ENCODE peak calls at places on chromosomes 4 and X, in seven cellular contexts. J, V, T, S, H, O and G are unnamed samples.

GRCh38 chr4:4930677-4931076 is 71.2 kb downstream of the MSX1 start:
- DNase-seq in J (no peak), V (no peak), T (no peak), S (no peak), H (no peak), O (no peak), G (no peak)

GRCh38 chr4:85499573-85499972 is 24.6 kb downstream of the ARHGAP24 start:
- DNase-seq in J (no peak), V (no peak), T (no peak), S (no peak), H (no peak), O (no peak), G (no peak)

GRCh38 chr4:153728151-153728550 is 31.7 kb downstream of the RNF175 start:
- DNase-seq in J (no peak), V (no peak), T (no peak), S (no peak), H (no peak), O (no peak), G (no peak)

GRCh38 chr4:72374156-72374555 is 194.9 kb downstream of the ADAMTS3 start:
- DNase-seq in J (no peak), V (no peak), T (no peak), S (no peak), H (peak), O (no peak), G (no peak)

GRCh38 chrX:133921764-133922389 is 63.5 kb downstream of the GPC3 start:
- DNase-seq in J (no peak), V (no peak), T (peak), S (peak), H (peak), O (peak), G (peak)

GRCh38 chr4:135418353-135418752 is 1216.8 kb upstream of the PABPC4L start:
- DNase-seq in J (no peak), V (no peak), T (no peak), S (no peak), H (no peak), O (no peak), G (peak)

GRCh38 chr4:135371137-135371536 is 1169.5 kb upstream of the PABPC4L start:
- DNase-seq in J (no peak), V (no peak), T (no peak), S (no peak), H (no peak), O (no peak), G (peak)

GRCh38 chrX:120380699-120381098 is 18.8 kb downstream of the ATP1B4 start:
- DNase-seq in J (peak), V (no peak), T (peak), S (no peak), H (peak), O (no peak), G (peak)

GRCh38 chrX:44842555-44843317 is 1.1 kb upstream of the DUSP21 start:
- DNase-seq in J (no peak), V (no peak), T (no peak), S (no peak), H (no peak), O (no peak), G (no peak)

GRCh38 chr4:74331944-74332343 is 23.7 kb downstream of the EPGN start:
- DNase-seq in J (no peak), V (no peak), T (no peak), S (no peak), H (no peak), O (no peak), G (no peak)

GRCh38 chr4:76896731-76897521 is 1.0 kb downstream of the SOWAHB start:
- DNase-seq in J (peak), V (peak), T (no peak), S (peak), H (peak), O (peak), G (peak)

GRCh38 chrX:118839334-118839958 is 15.8 kb downstream of the ZCCHC12 start:
- DNase-seq in J (peak), V (no peak), T (peak), S (peak), H (peak), O (peak), G (no peak)

GRCh38 chrX:124256209-124256608 is 76.3 kb upstream of the TEX13D start:
- DNase-seq in J (no peak), V (no peak), T (no peak), S (no peak), H (peak), O (no peak), G (no peak)

GRCh38 chrX:1598876-1599790 is 7.7 kb downstream of the AKAP17A start:
- DNase-seq in J (no peak), V (no peak), T (no peak), S (no peak), H (no peak), O (no peak), G (no peak)

GRCh38 chr4:24473309-24473721 is 111.0 kb downstream of the DHX15 start:
- DNase-seq in J (no peak), V (no peak), T (no peak), S (no peak), H (peak), O (peak), G (peak)

GRCh38 chrX:39063037-39063436 is 261.8 kb downstream of the MID1IP1 start:
- DNase-seq in J (no peak), V (no peak), T (no peak), S (peak), H (no peak), O (peak), G (no peak)

GRCh38 chr4:30802622-30803323 is 82.6 kb downstream of the PCDH7 start:
- DNase-seq in J (no peak), V (no peak), T (no peak), S (no peak), H (peak), O (no peak), G (no peak)

GRCh38 chr4:47471064-47471463 is 7.6 kb upstream of the COMMD8 start:
- DNase-seq in J (no peak), V (no peak), T (no peak), S (no peak), H (no peak), O (no peak), G (no peak)

GRCh38 chr4:10089346-10089745 is 27.3 kb downstream of the WDR1 start:
- DNase-seq in J (no peak), V (no peak), T (no peak), S (no peak), H (peak), O (no peak), G (no peak)

GRCh38 chrX:123422875-123423274 is 238.8 kb downstream of the GRIA3 start:
- DNase-seq in J (no peak), V (no peak), T (no peak), S (no peak), H (peak), O (no peak), G (peak)

GRCh38 chr4:165592386-165592785 is 213.6 kb downstream of the CPE start:
- DNase-seq in J (no peak), V (no peak), T (no peak), S (no peak), H (no peak), O (no peak), G (no peak)

GRCh38 chrX:139924696-139925094 is 8.2 kb downstream of the ATP11C start:
- DNase-seq in J (no peak), V (no peak), T (no peak), S (no peak), H (no peak), O (no peak), G (no peak)

GRCh38 chr4:957231-957580 is 16.2 kb downstream of the DGKQ start:
- DNase-seq in J (no peak), V (no peak), T (no peak), S (peak), H (no peak), O (no peak), G (no peak)

GRCh38 chr4:189143255-189143654 is 797.4 kb upstream of the FRG1 start:
- DNase-seq in J (no peak), V (no peak), T (no peak), S (no peak), H (peak), O (no peak), G (no peak)

GRCh38 chr4:78806943-78807458 is 30.9 kb downstream of the BMP2K start:
- DNase-seq in J (no peak), V (no peak), T (no peak), S (no peak), H (no peak), O (no peak), G (no peak)

GRCh38 chr4:151143162-151143561 is 43.7 kb downstream of the RPS3A start:
- DNase-seq in J (no peak), V (no peak), T (no peak), S (no peak), H (no peak), O (no peak), G (no peak)

GRCh38 chrX:130086414-130087207 is 23.7 kb downstream of the ELF4 start:
- DNase-seq in J (peak), V (no peak), T (peak), S (peak), H (no peak), O (no peak), G (no peak)

GRCh38 chr4:80713409-80713808 is 317.1 kb upstream of the BMP3 start:
- DNase-seq in J (no peak), V (no peak), T (no peak), S (no peak), H (no peak), O (peak), G (no peak)

GRCh38 chr4:36349904-36350554 is 68.6 kb downstream of the DTHD1 start:
- DNase-seq in J (no peak), V (no peak), T (no peak), S (no peak), H (no peak), O (no peak), G (no peak)

GRCh38 chr4:38034986-38035882 is 75.0 kb downstream of the PTTG2 start:
- DNase-seq in J (peak), V (no peak), T (peak), S (no peak), H (peak), O (peak), G (peak)

GRCh38 chr4:3243066-3243775 is 5.7 kb upstream of the MSANTD1 start:
- DNase-seq in J (no peak), V (no peak), T (peak), S (no peak), H (no peak), O (no peak), G (no peak)

GRCh38 chrX:110081740-110082139 is 78.8 kb downstream of the TMEM164 start:
- DNase-seq in J (no peak), V (no peak), T (no peak), S (no peak), H (no peak), O (no peak), G (no peak)

GRCh38 chrX:99271641-99272040 is 1138.4 kb downstream of the PCDH19 start:
- DNase-seq in J (no peak), V (no peak), T (no peak), S (no peak), H (no peak), O (no peak), G (no peak)